ENCODE peak calls at places on chromosomes 11 and 22, in four cellular contexts. One of them, this sample, is unnamed.

GRCh38 chr11:107505667-107506066 is 48.0 kb upstream of the CWF19L2 start:
- DNase-seq in GM23248: no peak
- DNase-seq in AG09309: no peak
- DNase-seq in cardiac muscle cell: no peak
- DNase-seq in this sample: no peak

GRCh38 chr22:43471186-43471585 is 59.4 kb downstream of the MPPED1 start:
- DNase-seq in AG09309: no peak
- DNase-seq in cardiac muscle cell: no peak
- DNase-seq in GM23248: no peak
- DNase-seq in this sample: no peak

GRCh38 chr11:11841605-11842425 is at the start of gene USP47:
- DNase-seq in cardiac muscle cell: peak; percentile 88
- DNase-seq in AG09309: no peak
- DNase-seq in GM23248: peak; percentile 94
- DNase-seq in this sample: peak; percentile 89

GRCh38 chr11:134392953-134393615 is 19.0 kb downstream of the B3GAT1 start:
- DNase-seq in GM23248: no peak
- DNase-seq in AG09309: no peak
- DNase-seq in cardiac muscle cell: no peak
- DNase-seq in this sample: no peak

GRCh38 chr11:39777035-39777434 is 1682.4 kb downstream of the LRRC4C start:
- DNase-seq in AG09309: no peak
- DNase-seq in GM23248: no peak
- DNase-seq in cardiac muscle cell: no peak
- DNase-seq in this sample: no peak

GRCh38 chr11:61507962-61508824 is at the start of gene LRRC10B:
- DNase-seq in GM23248: peak; percentile 49
- DNase-seq in cardiac muscle cell: no peak
- DNase-seq in AG09309: no peak
- DNase-seq in this sample: peak; percentile 45

GRCh38 chr11:60831143-60831500 is 10.8 kb upstream of the CCDC86 start:
- DNase-seq in cardiac muscle cell: peak; percentile 84
- DNase-seq in AG09309: peak; percentile 21
- DNase-seq in GM23248: peak; percentile 84
- DNase-seq in this sample: peak; percentile 88

GRCh38 chr11:124738713-124739478 is 846 bp upstream of the NRGN start:
- DNase-seq in GM23248: no peak
- DNase-seq in cardiac muscle cell: no peak
- DNase-seq in AG09309: no peak
- DNase-seq in this sample: no peak

GRCh38 chr11:8043756-8044155 is 37.3 kb upstream of the TUB start:
- DNase-seq in cardiac muscle cell: no peak
- DNase-seq in GM23248: no peak
- DNase-seq in AG09309: no peak
- DNase-seq in this sample: no peak

GRCh38 chr22:18148508-18148965 is 1.4 kb upstream of the USP18 start:
- DNase-seq in AG09309: no peak
- DNase-seq in cardiac muscle cell: no peak
- DNase-seq in GM23248: no peak
- DNase-seq in this sample: no peak

This sample was measured in AG20443.